ENCODE peak calls at places on chromosomes 16 and 17, in nine cellular contexts. N, S, Q, J, I, R, D, K and T are unnamed samples.

GRCh38 chr16:49755291-49755611 is 100.7 kb downstream of the ZNF423 start:
- DNase-seq in R (no peak), D (no peak), Q (no peak), S (peak; percentile 16), J (peak; percentile 27), I (peak; percentile 71), K (no peak), N (no peak), T (no peak)

GRCh38 chr16:65500919-65501318 is 379.1 kb upstream of the CDH11 start:
- DNase-seq in S (no peak), N (no peak), R (no peak), K (no peak), J (no peak), I (no peak), Q (no peak), D (no peak), T (no peak)

GRCh38 chr17:68775338-68775737 is 174.2 kb upstream of the FAM20A start:
- DNase-seq in S (no peak), R (no peak), Q (no peak), I (no peak), D (no peak), N (no peak), K (no peak), J (no peak), T (no peak)

GRCh38 chr16:82456683-82457082 is 170.1 kb upstream of the CDH13 start:
- DNase-seq in Q (peak; percentile 53), K (peak; percentile 1), N (peak; percentile 59), R (peak; percentile 10), D (peak; percentile 35), S (peak; percentile 50), I (peak; percentile 75), J (peak; percentile 65), T (peak; percentile 46)

GRCh38 chr16:76486740-76487139 is 209.5 kb downstream of the CNTNAP4 start:
- DNase-seq in J (no peak), D (no peak), N (no peak), K (no peak), S (no peak), Q (no peak), R (no peak), I (no peak), T (no peak)

GRCh38 chr17:8079291-8080207 is 8.0 kb downstream of the ALOX12B start:
- DNase-seq in S (no peak), D (peak; percentile 91), J (peak; percentile 34), Q (peak; percentile 76), R (peak; percentile 76), K (peak; percentile 64), N (peak; percentile 85), I (peak; percentile 98), T (peak; percentile 89)

GRCh38 chr17:19443148-19443547 is 32.1 kb downstream of the RNF112 start:
- DNase-seq in I (no peak), N (no peak), D (no peak), K (no peak), R (no peak), J (no peak), Q (no peak), S (no peak), T (no peak)

GRCh38 chr17:41695954-41696720 is 7.5 kb downstream of the EIF1 start:
- DNase-seq in J (peak; percentile 67), S (no peak), D (peak; percentile 64), Q (peak; percentile 71), I (peak; percentile 81), N (peak; percentile 60), R (peak; percentile 74), K (peak; percentile 60), T (peak; percentile 79)

GRCh38 chr17:4599505-4600281 is 15.4 kb downstream of the SMTNL2 start:
- DNase-seq in I (peak; percentile 92), S (no peak), N (no peak), D (no peak), Q (no peak), K (no peak), R (no peak), J (no peak), T (no peak)

GRCh38 chr16:30721606-30722005 is 22.6 kb downstream of the SRCAP start:
- DNase-seq in D (no peak), I (no peak), Q (no peak), S (no peak), N (no peak), K (no peak), R (no peak), J (peak; percentile 44), T (no peak)

GRCh38 chr17:50768348-50768761 is 1.0 kb upstream of the ANKRD40CL start:
- DNase-seq in R (no peak), I (no peak), D (no peak), N (no peak), K (no peak), Q (peak; percentile 95), S (peak; percentile 84), J (no peak), T (no peak)

GRCh38 chr16:61579195-61579594 is 457.0 kb downstream of the CDH8 start:
- DNase-seq in R (no peak), D (no peak), K (no peak), N (no peak), S (no peak), J (no peak), I (no peak), Q (no peak), T (no peak)

GRCh38 chr16:14070555-14070876 is 603 bp upstream of the MRTFB start:
- DNase-seq in Q (no peak), I (no peak), S (no peak), K (no peak), R (no peak), N (no peak), J (peak; percentile 8), D (no peak), T (no peak)

GRCh38 chr17:38559025-38559879 is 46.5 kb downstream of the SRCIN1 start:
- DNase-seq in D (peak; percentile 86), K (peak; percentile 76), R (peak; percentile 88), I (peak; percentile 98), Q (peak; percentile 94), J (peak; percentile 89), N (no peak), S (peak; percentile 95), T (peak; percentile 95)

GRCh38 chr17:29407856-29408255 is 17.7 kb downstream of the TAOK1 start:
- DNase-seq in D (no peak), N (no peak), Q (no peak), K (no peak), R (no peak), I (no peak), S (no peak), J (no peak), T (no peak)

GRCh38 chr16:4535627-4536108 is 2.9 kb downstream of the CDIP1 start:
- DNase-seq in S (no peak), R (no peak), N (no peak), D (no peak), I (peak; percentile 6), K (no peak), Q (no peak), J (no peak), T (peak; percentile 42)

GRCh38 chr17:78974635-78975591 is 4.8 kb downstream of the LGALS3BP start:
- DNase-seq in R (no peak), N (no peak), D (no peak), Q (peak; percentile 76), K (no peak), I (peak; percentile 64), S (peak; percentile 85), J (peak; percentile 77), T (no peak)

GRCh38 chr17:9074106-9074505 is 52.8 kb downstream of the NTN1 start:
- DNase-seq in Q (no peak), K (no peak), I (no peak), R (no peak), J (peak; percentile 10), N (no peak), D (no peak), S (no peak), T (no peak)

GRCh38 chr16:55169780-55170179 is 154.2 kb upstream of the IRX6 start:
- DNase-seq in D (no peak), S (no peak), J (no peak), N (no peak), I (no peak), R (no peak), K (no peak), Q (peak; percentile 13), T (no peak)

GRCh38 chr16:89019511-89019910 is 42.5 kb upstream of the CBFA2T3 start:
- DNase-seq in K (no peak), I (no peak), S (no peak), N (no peak), R (no peak), Q (no peak), J (no peak), D (no peak), T (no peak)

GRCh38 chr16:4137438-4137837 is 21.2 kb upstream of the ADCY9 start:
- DNase-seq in N (no peak), I (no peak), J (no peak), K (no peak), R (no peak), D (no peak), S (no peak), Q (no peak), T (no peak)

GRCh38 chr16:75252946-75253911 is 1.8 kb upstream of the BCAR1 start:
- DNase-seq in D (no peak), R (no peak), N (no peak), J (no peak), K (no peak), Q (no peak), I (peak; percentile 95), S (no peak), T (no peak)

GRCh38 chr16:50238868-50239301 is 27.5 kb upstream of the ADCY7 start:
- DNase-seq in R (no peak), S (no peak), I (no peak), K (no peak), D (no peak), Q (no peak), J (no peak), N (no peak), T (no peak)

GRCh38 chr16:22001591-22001990 is 675 bp upstream of the PDZD9 start:
- DNase-seq in S (no peak), J (peak; percentile 93), R (no peak), K (no peak), I (no peak), Q (no peak), N (no peak), D (no peak), T (no peak)